ENCODE peak calls at places on chromosomes 7 and 10, in seven cellular contexts. R is sciatic nerve, L is EL, Q is caudate nucleus, X is cerebellum, U is AG08395, Y is AG09309. Z is an unnamed sample.

GRCh38 chr10:43235070-43235900 is 31.6 kb downstream of the RASGEF1A start:
- DNase-seq in X (no peak), U (no peak), L (no peak), Y (no peak), R (peak; percentile 32), Q (no peak), Z (peak; percentile 38)

GRCh38 chr7:525740-526139 is 6.1 kb upstream of the PDGFA start:
- DNase-seq in Y (no peak), L (peak; percentile 13), R (no peak), Q (no peak), X (no peak), U (peak; percentile 22), Z (no peak)

GRCh38 chr10:110457851-110458582 is 39.7 kb upstream of the DUSP5 start:
- DNase-seq in L (no peak), Q (no peak), U (no peak), Y (no peak), R (peak; percentile 43), X (no peak), Z (no peak)

GRCh38 chr7:84735021-84735420 is 451.8 kb downstream of the SEMA3D start:
- DNase-seq in Y (no peak), U (no peak), X (no peak), Q (no peak), R (no peak), L (peak; percentile 55), Z (no peak)

GRCh38 chr7:35971133-35971995 is 170.5 kb downstream of the SEPTIN7 start:
- DNase-seq in L (no peak), Y (no peak), Q (no peak), R (no peak), U (no peak), X (no peak), Z (no peak)

GRCh38 chr10:72097448-72098300 is 9.3 kb upstream of the SPOCK2 start:
- DNase-seq in L (peak; percentile 90), Q (no peak), X (no peak), Y (peak; percentile 80), U (peak; percentile 50), R (no peak), Z (peak; percentile 78)

GRCh38 chr10:87842220-87842641 is 21.1 kb downstream of the KLLN start:
- DNase-seq in U (no peak), R (no peak), L (peak; percentile 23), Q (no peak), Y (no peak), X (no peak), Z (no peak)

GRCh38 chr10:97553575-97554100 is 18.9 kb upstream of the ANKRD2 start:
- DNase-seq in X (no peak), U (peak; percentile 73), R (peak; percentile 84), Y (no peak), L (peak; percentile 71), Q (no peak), Z (peak; percentile 78)

GRCh38 chr7:45071528-45071927 is 17.2 kb downstream of the NACAD start:
- DNase-seq in R (no peak), U (no peak), L (no peak), Y (no peak), Q (no peak), X (no peak), Z (no peak)

GRCh38 chr7:92872701-92873100 is 36.3 kb upstream of the CDK6 start:
- DNase-seq in R (no peak), X (no peak), U (peak; percentile 19), L (peak; percentile 42), Y (no peak), Q (no peak), Z (no peak)

GRCh38 chr10:127973810-127974311 is 67.0 kb downstream of the PTPRE start:
- DNase-seq in U (no peak), L (no peak), Q (no peak), X (no peak), Y (no peak), R (no peak), Z (no peak)

GRCh38 chr10:111874586-111874985 is 309.0 kb downstream of the GPAM start:
- DNase-seq in R (no peak), U (peak; percentile 10), L (no peak), X (no peak), Q (no peak), Y (no peak), Z (no peak)

GRCh38 chr10:80158126-80158525 is 25.6 kb downstream of the PLAC9 start:
- DNase-seq in L (no peak), U (no peak), R (no peak), X (no peak), Q (no peak), Y (no peak), Z (no peak)

GRCh38 chr10:105352281-105352680 is 711.2 kb downstream of the SORCS3 start:
- DNase-seq in Q (no peak), X (no peak), R (no peak), Y (no peak), U (no peak), L (no peak), Z (no peak)

GRCh38 chr7:378041-378420 is 88.1 kb downstream of the FOXL3 start:
- DNase-seq in X (no peak), L (no peak), U (no peak), R (no peak), Y (no peak), Q (no peak), Z (no peak)

Z was measured in right atrium auricular region.